ENCODE peak calls at places on chromosomes 7 and 10, in eight cellular contexts. U is small intestine, I is heart left ventricle, R is endodermal cell, J is heart right ventricle, F is fibroblast of lung, L is tibial artery, G is Peyer's patch. D is an unnamed sample. For H3K4me1 and H3K9me3, the result is how much of the 10 kb centered on the place peaks cover.

GRCh38 chr10:86757110-86757790 is 831 bp downstream of the BMPR1A start:
- DNase-seq in U (peak), I (peak), R (peak), J (peak), F (peak), L (peak), G (peak), D (peak)

GRCh38 chr10:100747061-100747825 is 1.9 kb downstream of the PAX2 start:
- DNase-seq in U (no peak), I (no peak), R (peak), J (no peak), F (no peak), L (no peak), G (no peak), D (no peak)

GRCh38 chr7:45582136-45582742 is 8.1 kb downstream of the ADCY1 start:
- DNase-seq in U (no peak), I (no peak), R (peak), J (no peak), F (no peak), L (peak), G (no peak), D (no peak)

GRCh38 chr10:11097686-11098085 is 80.0 kb downstream of the CELF2 start:
- DNase-seq in U (no peak), I (no peak), R (no peak), J (no peak), F (no peak), L (no peak), G (no peak), D (no peak)

GRCh38 chr10:95785942-95786669 is 30.1 kb downstream of the ENTPD1 start:
- DNase-seq in U (no peak), I (no peak), R (no peak), J (no peak), F (no peak), L (no peak), G (no peak), D (no peak)

GRCh38 chr10:113891476-113891875 is 37.0 kb downstream of the NHLRC2 start:
- DNase-seq in U (no peak), I (no peak), R (no peak), J (no peak), F (no peak), L (no peak), G (no peak), D (no peak)

GRCh38 chr10:28505359-28505959 is 27.5 kb upstream of the WAC start:
- DNase-seq in U (no peak), I (no peak), R (no peak), J (no peak), F (no peak), L (no peak), G (no peak), D (no peak)

GRCh38 chr7:95476072-95476845 is 9.5 kb upstream of the ASB4 start:
- DNase-seq in U (no peak), I (no peak), R (no peak), J (no peak), F (peak), L (no peak), G (no peak), D (no peak)

GRCh38 chr7:44454348-44454747 is 36.1 kb downstream of the NUDCD3 start:
- DNase-seq in U (no peak), I (no peak), R (no peak), J (no peak), F (no peak), L (no peak), G (no peak), D (no peak)

GRCh38 chr7:32586291-32587221 is 91.3 kb downstream of the AVL9 start:
- DNase-seq in U (no peak), I (peak), R (no peak), J (peak), F (peak), L (no peak), G (no peak), D (no peak)

GRCh38 chr7:55066938-55067337 is 48.1 kb downstream of the EGFR start:
- DNase-seq in U (peak), I (no peak), R (peak), J (no peak), F (no peak), L (no peak), G (no peak), D (no peak)
- H3K4me1 ChIP-seq in U (under half), I (under half), R (under half), J (under half), F (under half), L (under half), G (under half), D (under half)

GRCh38 chr10:131850490-131850880 is 50.3 kb upstream of the PPP2R2D start:
- DNase-seq in U (no peak), I (no peak), R (no peak), J (no peak), F (no peak), L (peak), G (no peak), D (no peak)
- H3K9me3 ChIP-seq in U (under half), I (under half), R (under half), J (under half), F (under half), L (under half), G (under half), D (under half)

GRCh38 chr7:28957064-28957821 is 887 bp downstream of the TRIL start:
- DNase-seq in U (peak), I (peak), R (peak), J (peak), F (peak), L (no peak), G (no peak), D (peak)

GRCh38 chr7:28955356-28955722 is 2.8 kb downstream of the TRIL start:
- DNase-seq in U (no peak), I (no peak), R (no peak), J (no peak), F (no peak), L (no peak), G (no peak), D (no peak)

GRCh38 chr7:28956608-28957063 is 1.5 kb downstream of the TRIL start:
- DNase-seq in U (peak), I (peak), R (peak), J (peak), F (peak), L (peak), G (peak), D (peak)

GRCh38 chr7:28954936-28955335 is 3.2 kb downstream of the TRIL start:
- DNase-seq in U (no peak), I (no peak), R (no peak), J (no peak), F (no peak), L (no peak), G (no peak), D (no peak)

DNA sequence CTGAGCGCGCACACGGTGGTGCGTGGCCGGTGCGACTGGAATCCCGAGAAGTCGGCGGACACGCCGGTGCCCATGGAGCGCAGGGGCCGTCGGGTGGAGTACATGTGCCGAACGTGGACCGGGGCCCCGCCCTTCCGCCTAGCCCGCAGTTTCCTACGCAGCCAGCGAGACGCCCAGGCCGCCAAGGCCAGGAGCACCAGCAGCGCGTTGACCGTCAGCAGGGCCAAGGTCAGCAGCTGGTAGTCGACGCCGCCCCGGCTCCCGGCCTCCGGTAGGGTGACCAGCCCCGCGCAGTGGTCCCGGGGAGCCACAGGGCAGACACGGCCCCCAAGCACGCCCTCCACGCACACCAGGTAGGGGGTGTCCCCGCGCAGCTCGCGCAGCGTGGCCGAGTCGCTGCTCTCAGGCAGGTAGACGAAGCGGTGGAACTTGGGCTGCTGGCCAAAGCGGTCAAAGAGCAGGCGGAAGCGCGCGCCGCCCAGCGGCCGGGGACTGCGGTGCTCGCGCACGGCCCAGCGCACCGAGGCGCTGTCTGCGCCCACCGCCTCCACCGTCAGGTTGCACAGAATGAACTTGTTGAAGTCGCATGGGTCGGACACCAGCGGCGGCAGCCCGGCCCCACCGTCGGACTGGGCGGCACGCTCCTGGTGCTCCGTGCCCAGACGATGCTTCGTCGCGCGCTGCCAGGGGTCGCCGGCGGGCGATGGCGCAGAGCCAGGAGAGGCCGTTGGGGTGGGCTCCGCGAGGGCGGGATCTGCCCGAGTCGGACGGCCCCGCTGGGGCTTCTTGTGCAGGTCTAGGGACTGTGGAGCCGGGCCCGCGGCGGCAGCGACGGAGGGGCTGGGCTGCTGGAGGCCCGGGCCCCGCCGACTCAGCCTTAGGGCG is 2.2 kb downstream of the TRIL start:
- DNase-seq in U (peak), I (peak), R (peak), J (peak), F (peak), L (peak), G (peak), D (peak)
- H3K4me3 ChIP-seq in U (peak), I (peak), R (peak), J (peak), F (peak), L (peak), G (peak), D (peak)

GRCh38 chr7:129778770-129779601 is 167.5 kb downstream of the NRF1 start:
- DNase-seq in U (peak), I (no peak), R (peak), J (no peak), F (no peak), L (no peak), G (peak), D (no peak)
- H3K4me1 ChIP-seq in U (under half), I (under half), R (under half), J (half or more), F (under half), L (under half), G (under half), D (under half)

DNA sequence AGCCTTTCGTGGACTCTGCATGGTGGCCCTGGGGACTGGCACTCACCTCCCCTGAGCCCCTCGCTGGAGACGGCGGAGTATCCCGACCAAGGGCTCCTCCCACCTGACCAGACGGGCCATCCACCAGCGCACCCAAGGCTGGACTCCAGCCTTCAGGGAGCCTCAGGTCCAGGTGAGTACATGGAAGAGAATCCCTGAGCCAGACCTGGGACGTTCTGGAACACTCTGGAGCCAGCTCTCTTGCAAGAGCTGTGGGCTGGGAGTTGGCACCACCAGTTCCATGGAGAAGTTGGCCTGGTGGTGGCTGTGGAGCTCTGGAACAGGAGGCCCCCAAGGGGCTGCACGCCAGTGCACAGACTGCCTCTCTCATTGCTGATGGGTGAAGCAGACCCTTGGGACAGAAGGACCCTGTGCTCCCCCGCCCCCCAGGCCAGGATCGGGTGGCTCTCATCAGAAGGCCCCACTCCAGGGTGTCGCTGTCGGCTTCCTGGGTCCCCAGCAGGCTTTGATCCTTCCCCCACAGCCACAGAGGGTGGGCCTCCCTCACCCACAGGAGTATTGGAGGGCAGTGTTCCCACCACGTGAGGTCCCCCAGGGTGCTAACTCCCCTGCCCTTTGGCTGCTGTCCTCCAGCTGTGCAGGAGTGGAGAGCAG is 189.9 kb downstream of the EBF3 start:
- DNase-seq in U (no peak), I (no peak), R (peak), J (no peak), F (no peak), L (peak), G (peak), D (no peak)
- H3K9me3 ChIP-seq in U (under half), I (under half), R (under half), J (under half), F (under half), L (under half), G (under half), D (under half)

DNA sequence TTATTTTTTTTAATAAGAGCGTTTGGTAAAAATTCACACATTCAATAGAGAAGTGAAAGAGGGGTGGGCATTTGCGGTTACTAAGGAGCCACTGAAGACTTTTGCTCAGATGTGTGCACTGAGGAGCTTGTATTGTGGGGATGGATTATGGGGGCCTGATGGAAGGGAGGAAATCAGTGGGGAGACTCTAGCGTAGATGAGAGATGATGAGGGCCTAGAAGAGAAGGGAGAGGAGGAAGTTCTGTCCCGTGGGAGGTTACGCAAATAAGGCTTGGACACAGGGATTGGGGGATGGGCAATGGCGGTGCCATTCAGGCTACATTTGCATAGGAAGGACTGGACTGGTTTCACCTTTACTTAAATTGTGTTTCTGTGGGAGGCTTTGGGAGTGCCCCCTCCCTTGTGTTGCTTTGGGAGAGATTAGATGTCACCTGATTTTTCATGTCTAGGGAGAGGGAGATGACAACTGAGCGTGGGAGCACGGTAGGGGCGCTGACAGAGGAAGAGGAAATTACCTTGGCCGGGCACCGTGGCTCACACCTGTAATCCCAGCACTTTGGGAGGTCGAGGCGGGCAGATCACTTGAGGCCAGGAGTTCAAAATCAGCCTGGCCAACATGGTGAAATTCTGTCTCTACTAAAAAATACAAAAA is 2.2 kb upstream of the HIP1 start:
- DNase-seq in U (peak), I (peak), R (peak), J (peak), F (no peak), L (peak), G (no peak), D (peak)
- H3K4me3 ChIP-seq in U (no peak), I (no peak), R (no peak), J (no peak), F (no peak), L (no peak), G (no peak), D (no peak)

GRCh38 chr7:30180718-30181117 is 45.9 kb downstream of the MTURN start:
- DNase-seq in U (no peak), I (no peak), R (no peak), J (no peak), F (no peak), L (no peak), G (no peak), D (no peak)

GRCh38 chr7:30175171-30175570 is 40.4 kb downstream of the MTURN start:
- DNase-seq in U (no peak), I (no peak), R (no peak), J (no peak), F (no peak), L (no peak), G (no peak), D (no peak)

GRCh38 chr7:30179016-30179436 is 44.2 kb downstream of the MTURN start:
- DNase-seq in U (peak), I (no peak), R (no peak), J (no peak), F (no peak), L (no peak), G (no peak), D (no peak)

GRCh38 chr7:30176463-30177090 is 41.8 kb downstream of the MTURN start:
- DNase-seq in U (no peak), I (no peak), R (no peak), J (no peak), F (no peak), L (no peak), G (no peak), D (no peak)

DNA sequence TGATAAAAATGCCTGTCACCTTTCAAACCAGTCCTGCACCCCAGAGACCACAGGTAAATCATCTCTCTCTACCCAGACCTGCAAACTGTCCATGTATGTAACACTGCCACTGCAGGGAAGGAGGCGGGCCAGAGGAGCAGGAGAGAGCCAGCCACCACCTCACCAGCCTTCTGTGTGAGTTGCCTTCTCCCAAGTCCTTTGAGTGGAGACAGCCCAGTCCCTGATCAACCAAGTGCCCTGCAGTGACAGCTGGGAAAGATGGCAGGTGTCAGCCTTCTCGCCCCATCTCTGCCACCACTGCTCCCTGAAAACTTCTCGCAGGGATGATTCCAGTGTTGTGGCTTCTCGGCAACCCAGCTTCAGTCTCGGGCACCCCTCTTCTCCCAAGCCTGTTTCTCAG is 42.4 kb downstream of the MTURN start:
- DNase-seq in U (no peak), I (no peak), R (no peak), J (no peak), F (no peak), L (no peak), G (no peak), D (no peak)
- H3K4me1 ChIP-seq in U (under half), I (under half), R (under half), J (half or more), F (under half), L (half or more), G (under half), D (under half)

GRCh38 chr7:154871483-154871882 is 131.4 kb downstream of the PAXIP1 start:
- DNase-seq in U (no peak), I (no peak), R (peak), J (no peak), F (no peak), L (peak), G (peak), D (no peak)
- H3K9me3 ChIP-seq in U (under half), I (under half), R (under half), J (under half), F (under half), L (under half), G (under half), D (under half)